ENCODE peak calls at places on chromosome 20, in six cellular contexts. U, F, W, A, I and Q are unnamed samples.
A peak's percentile ranks its signal among the peaks of the same experiment; 100 is the strongest.

GRCh38 chr20:61797971-61798411 is 267.7 kb downstream of the TAF4 start:
- DNase-seq in U (no peak), I (no peak), A (no peak), W (no peak), F (no peak), Q (no peak)

GRCh38 chr20:37534401-37535157 is 6.9 kb upstream of the BLCAP start:
- DNase-seq in F (peak; percentile 78), I (peak; percentile 79), U (peak; percentile 77), W (peak; percentile 69), A (peak; percentile 73), Q (no peak)

GRCh38 chr20:47810686-47811347 is 25.5 kb upstream of the SULF2 start:
- DNase-seq in U (no peak), W (no peak), F (no peak), I (no peak), A (no peak), Q (no peak)

GRCh38 chr20:39789411-39789810 is 827.3 kb downstream of the DHX35 start:
- DNase-seq in W (no peak), U (no peak), F (no peak), I (no peak), A (no peak), Q (no peak)

GRCh38 chr20:38434310-38434741 is 802 bp downstream of the SNHG17 start:
- DNase-seq in F (no peak), I (no peak), W (peak; percentile 22), U (peak; percentile 23), A (no peak), Q (no peak)

GRCh38 chr20:24984963-24985640 is 7.4 kb downstream of the APMAP start:
- DNase-seq in A (no peak), U (no peak), F (peak; percentile 13), I (no peak), W (no peak), Q (no peak)

GRCh38 chr20:20253039-20253743 is 114.7 kb upstream of the INSM1 start:
- DNase-seq in U (no peak), F (no peak), A (no peak), W (no peak), I (no peak), Q (no peak)

GRCh38 chr20:63977392-63978276 is 1.8 kb downstream of the SAMD10 start:
- DNase-seq in A (no peak), I (no peak), F (no peak), W (no peak), U (peak; percentile 88), Q (no peak)

GRCh38 chr20:4666001-4666470 is 55.7 kb upstream of the PRND start:
- DNase-seq in U (peak; percentile 49), I (no peak), A (peak; percentile 62), W (no peak), F (peak; percentile 26), Q (no peak)

GRCh38 chr20:53168491-53168890 is 196.3 kb downstream of the TSHZ2 start:
- DNase-seq in I (no peak), F (no peak), U (no peak), W (no peak), A (no peak), Q (no peak)

GRCh38 chr20:25286917-25287316 is 39.0 kb downstream of the PYGB start:
- DNase-seq in W (no peak), I (no peak), A (no peak), F (no peak), U (no peak), Q (no peak)

GRCh38 chr20:3377644-3378043 is 29.8 kb downstream of the DNAAF9 start:
- DNase-seq in U (no peak), F (no peak), A (no peak), W (no peak), I (no peak), Q (no peak)

GRCh38 chr20:3559231-3559630 is 88.4 kb downstream of the ATRN start:
- DNase-seq in F (no peak), A (no peak), U (no peak), I (no peak), W (no peak), Q (no peak)

GRCh38 chr20:41686961-41687360 is 68.8 kb upstream of the CHD6 start:
- DNase-seq in W (no peak), U (no peak), A (no peak), F (no peak), I (no peak), Q (no peak)

GRCh38 chr20:46308258-46309157 is at the start of gene CDH22:
- DNase-seq in W (peak; percentile 69), A (peak; percentile 14), I (peak; percentile 76), F (no peak), U (peak; percentile 20), Q (peak; percentile 47)

DNA sequence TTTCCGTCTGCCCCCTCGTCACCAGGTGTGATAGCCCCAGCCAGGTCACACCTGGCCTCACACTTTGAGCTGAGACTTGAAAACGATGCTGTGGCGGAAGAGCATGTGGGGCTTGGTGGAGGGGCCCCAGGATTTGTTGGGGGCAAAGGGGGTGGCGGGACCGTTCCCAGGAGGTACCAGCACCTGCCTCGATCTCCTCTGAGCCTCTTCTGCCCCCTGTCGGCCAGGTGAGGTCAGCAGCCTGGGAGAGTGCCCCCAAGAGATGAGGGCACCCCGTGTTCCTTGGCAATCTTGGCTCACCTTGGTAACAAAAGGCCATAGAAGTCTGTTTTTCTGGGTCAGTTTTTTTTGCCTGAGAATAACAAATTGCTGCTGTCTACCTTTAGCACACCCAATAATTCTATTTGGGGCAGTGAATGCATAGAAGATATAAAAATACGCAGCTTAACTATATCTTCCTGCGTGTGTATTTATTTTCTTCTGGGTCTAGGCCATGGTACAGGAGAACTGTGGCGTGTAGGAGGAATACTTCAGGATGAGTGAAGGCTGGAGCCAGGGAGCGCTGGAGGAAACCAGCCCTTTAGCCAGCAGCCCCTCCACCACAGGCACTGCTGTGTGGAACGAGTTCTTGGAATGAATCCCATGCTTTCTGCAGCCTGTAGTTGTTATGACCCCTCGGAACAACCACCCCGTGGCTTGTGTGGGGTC is 25.2 kb downstream of the SPATA2 start:
- DNase-seq in A (no peak), I (no peak), F (no peak), U (no peak), W (no peak), Q (no peak)
- TF ChIP-seq CTCF in A (no peak), I (no peak), F (peak; percentile 29), U (no peak), W (no peak), Q (peak; percentile 37)

GRCh38 chr20:56249244-56249955 is 868 bp downstream of the MC3R start:
- DNase-seq in U (no peak), F (peak; percentile 23), W (no peak), I (peak; percentile 41), A (no peak), Q (no peak)
- TF ChIP-seq CTCF in U (peak; percentile 21), F (peak; percentile 14), W (no peak), I (no peak), A (peak; percentile 17), Q (peak; percentile 44)

DNA sequence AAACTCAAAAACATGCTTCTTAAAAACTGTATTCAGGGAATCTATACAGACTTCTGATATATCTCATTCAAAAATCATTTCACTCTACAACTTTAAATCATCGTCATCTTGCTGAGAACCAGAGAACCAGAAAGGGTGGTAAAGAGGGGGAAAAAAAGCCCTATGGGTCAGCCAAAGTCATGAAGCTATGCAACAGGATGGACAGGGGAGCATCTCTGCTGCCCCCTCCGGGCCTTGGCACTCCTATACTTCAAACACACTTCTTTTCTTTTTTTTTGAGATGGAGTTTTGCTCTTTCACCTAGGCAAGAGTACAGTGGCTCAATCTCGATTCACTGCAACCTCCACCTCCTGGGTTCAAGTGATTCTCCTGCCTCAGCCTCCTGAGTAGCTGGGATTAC is 73.5 kb upstream of the NFATC2 start:
- DNase-seq in F (no peak), W (no peak), I (no peak), A (no peak), U (no peak), Q (no peak)
- TF ChIP-seq CTCF in F (no peak), W (no peak), I (no peak), A (no peak), U (peak; percentile 2), Q (peak; percentile 16)

GRCh38 chr20:34704177-34705007 is at the start of gene TP53INP2:
- DNase-seq in F (peak; percentile 96), U (peak; percentile 91), W (peak; percentile 85), I (peak; percentile 92), A (peak; percentile 85), Q (peak; percentile 96)

GRCh38 chr20:34706022-34706875 is 2.1 kb downstream of the TP53INP2 start:
- DNase-seq in I (no peak), F (no peak), A (no peak), U (no peak), W (no peak), Q (no peak)

GRCh38 chr20:34706912-34707784 is 3.0 kb downstream of the TP53INP2 start:
- DNase-seq in U (no peak), F (no peak), I (no peak), A (no peak), W (no peak), Q (no peak)

GRCh38 chr20:34705008-34705382 is 851 bp downstream of the TP53INP2 start:
- DNase-seq in U (no peak), I (no peak), W (no peak), A (no peak), F (no peak), Q (no peak)

DNA sequence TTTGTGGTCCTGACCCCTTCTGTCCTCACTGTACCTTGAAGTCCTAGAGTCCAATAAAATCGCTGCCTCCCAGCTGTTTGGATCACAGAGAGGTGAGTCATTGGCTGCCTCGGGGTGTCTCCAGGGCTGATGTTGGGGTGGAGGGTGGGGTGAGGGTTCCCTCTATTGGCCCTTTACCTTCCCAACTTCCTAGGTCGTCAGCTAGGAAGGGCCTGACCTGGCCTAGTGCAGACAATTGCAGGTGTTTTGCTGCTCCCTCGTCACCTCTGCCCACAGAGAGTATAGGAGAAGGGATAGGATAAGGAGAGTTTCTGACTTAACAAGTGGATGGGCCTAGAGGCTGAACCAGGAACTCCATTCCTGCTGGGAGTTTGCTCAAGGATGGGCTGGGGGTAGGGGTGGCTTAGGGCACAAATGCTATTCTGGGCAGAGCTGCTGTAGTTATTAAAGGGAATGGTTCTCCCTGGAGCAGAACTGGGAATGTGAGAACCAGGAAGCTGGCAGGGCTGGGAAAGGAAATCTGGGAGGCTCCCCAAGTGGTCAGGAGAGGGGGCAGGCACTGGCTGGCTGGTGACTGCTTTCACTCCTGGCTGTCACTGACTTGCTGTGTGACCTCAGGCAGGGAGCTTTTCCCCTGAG is 1.4 kb downstream of the TP53INP2 start:
- DNase-seq in U (peak; percentile 23), I (no peak), F (peak; percentile 80), A (peak; percentile 44), W (peak; percentile 39), Q (no peak)
- TF ChIP-seq CTCF in U (peak; percentile 15), I (peak; percentile 21), F (no peak), A (peak; percentile 12), W (peak; percentile 32), Q (peak; percentile 14)

DNA sequence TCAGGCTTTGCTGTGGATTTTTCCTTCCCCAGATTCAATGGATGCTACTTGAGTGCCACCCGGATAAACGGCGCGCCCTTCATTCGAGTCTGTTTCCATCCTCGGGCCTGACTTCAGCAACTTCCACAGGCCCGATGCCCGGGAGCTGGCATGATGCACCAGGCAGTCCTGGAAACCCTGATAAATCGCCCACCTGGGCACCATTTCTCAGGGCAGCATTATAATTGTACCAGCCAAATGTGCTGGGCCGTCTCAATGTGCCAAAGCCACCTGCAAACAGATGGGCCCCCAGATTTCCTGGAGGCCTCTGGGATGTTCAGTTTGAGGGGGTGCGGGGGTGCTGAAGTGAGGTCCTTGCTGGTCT is 65.8 kb downstream of the NOL4L start:
- DNase-seq in I (no peak), U (no peak), W (no peak), A (no peak), F (no peak), Q (no peak)
- TF ChIP-seq CTCF in I (no peak), U (no peak), W (no peak), A (no peak), F (no peak), Q (no peak)

GRCh38 chr20:32019156-32019510 is 8.9 kb downstream of the CCM2L start:
- DNase-seq in F (no peak), U (no peak), I (peak; percentile 53), W (peak; percentile 56), A (no peak), Q (peak; percentile 60)
- TF ChIP-seq CTCF in F (no peak), U (peak; percentile 2), I (no peak), W (no peak), A (no peak), Q (peak; percentile 32)

GRCh38 chr20:58048096-58048702 is 180.3 kb downstream of the ANKRD60 start:
- DNase-seq in I (no peak), F (no peak), A (peak; percentile 28), U (peak; percentile 2), W (peak; percentile 51), Q (peak; percentile 32)
- TF ChIP-seq CTCF in I (no peak), F (no peak), A (no peak), U (no peak), W (no peak), Q (no peak)